ENCODE peak calls at places on chromosomes 12 and 14, in eight cellular contexts. I is D721Med; Q is CD4-positive, alpha-beta T cell; D is astrocyte of the spinal cord; H is NCI-H1694; Z is lung microvascular endothelial cell; O is GM20000; K is progenitor cell of endocrine pancreas. E is an unnamed sample.

GRCh38 chr14:71119832-71120231 is 212.6 kb downstream of the PCNX1 start:
- DNase-seq in I (no peak), Q (no peak), D (no peak), H (no peak), Z (no peak), O (no peak), K (no peak), E (no peak)

GRCh38 chr12:113040722-113041168 is 15.8 kb upstream of the DTX1 start:
- DNase-seq in I (no peak), Q (no peak), D (peak; percentile 66), H (no peak), Z (peak; percentile 72), O (no peak), K (no peak), E (peak; percentile 79)

GRCh38 chr12:99746538-99746937 is 99.0 kb downstream of the GARIN6 start:
- DNase-seq in I (no peak), Q (no peak), D (no peak), H (no peak), Z (no peak), O (no peak), K (no peak), E (no peak)

GRCh38 chr12:6871052-6871957 is 1.8 kb downstream of the SPSB2 start:
- DNase-seq in I (no peak), Q (no peak), D (peak; percentile 5), H (no peak), Z (no peak), O (peak; percentile 57), K (no peak), E (peak; percentile 51)

GRCh38 chr12:22060261-22060660 is 14.2 kb downstream of the CMAS start:
- DNase-seq in I (no peak), Q (no peak), D (no peak), H (no peak), Z (no peak), O (no peak), K (no peak), E (no peak)

GRCh38 chr14:64053694-64054669 is 201.2 kb downstream of the SYNE2 start:
- DNase-seq in I (no peak), Q (no peak), D (peak; percentile 22), H (no peak), Z (no peak), O (no peak), K (no peak), E (no peak)

GRCh38 chr14:75301666-75302325 is 23.2 kb downstream of the FOS start:
- DNase-seq in I (no peak), Q (no peak), D (no peak), H (no peak), Z (no peak), O (peak; percentile 20), K (no peak), E (no peak)

GRCh38 chr12:130514149-130514551 is 176.5 kb downstream of the PIWIL1 start:
- DNase-seq in I (no peak), Q (no peak), D (no peak), H (no peak), Z (no peak), O (no peak), K (no peak), E (no peak)

GRCh38 chr12:46608431-46609280 is 217.1 kb downstream of the SLC38A4 start:
- DNase-seq in I (no peak), Q (no peak), D (peak; percentile 71), H (no peak), Z (peak; percentile 3), O (no peak), K (no peak), E (peak; percentile 74)

GRCh38 chr14:59787045-59787674 is 83.4 kb downstream of the RTN1 start:
- DNase-seq in I (no peak), Q (no peak), D (peak; percentile 8), H (no peak), Z (no peak), O (no peak), K (no peak), E (no peak)

GRCh38 chr12:102634216-102634615 is 153.9 kb upstream of the IGF1 start:
- DNase-seq in I (no peak), Q (no peak), D (no peak), H (no peak), Z (no peak), O (no peak), K (no peak), E (peak; percentile 72)

GRCh38 chr12:95411466-95411865 is 62.5 kb upstream of the METAP2 start:
- DNase-seq in I (no peak), Q (no peak), D (no peak), H (no peak), Z (no peak), O (no peak), K (no peak), E (no peak)

GRCh38 chr14:61678966-61679365 is 16.3 kb upstream of the HIF1A start:
- DNase-seq in I (no peak), Q (no peak), D (peak; percentile 13), H (no peak), Z (no peak), O (no peak), K (no peak), E (peak; percentile 12)

GRCh38 chr14:73457050-73457934 is 1.1 kb downstream of the NUMB start:
- DNase-seq in I (no peak), Q (no peak), D (peak; percentile 28), H (no peak), Z (peak; percentile 10), O (no peak), K (no peak), E (peak; percentile 40)

GRCh38 chr14:68172664-68173063 is 353.1 kb downstream of the RAD51B start:
- DNase-seq in I (no peak), Q (no peak), D (no peak), H (no peak), Z (no peak), O (peak; percentile 24), K (no peak), E (no peak)

GRCh38 chr12:127903146-127903545 is 363.8 kb upstream of the TMEM132C start:
- DNase-seq in I (no peak), Q (no peak), D (peak; percentile 62), H (no peak), Z (no peak), O (no peak), K (no peak), E (peak; percentile 14)

GRCh38 chr12:122282066-122282465 is 15.8 kb upstream of the VPS33A start:
- DNase-seq in I (no peak), Q (no peak), D (peak; percentile 75), H (no peak), Z (peak; percentile 3), O (no peak), K (no peak), E (peak; percentile 72)

GRCh38 chr12:46518729-46519128 is 146.2 kb upstream of the SLC38A2 start:
- DNase-seq in I (no peak), Q (no peak), D (no peak), H (no peak), Z (no peak), O (no peak), K (no peak), E (no peak)

GRCh38 chr12:28709996-28710685 is 438.9 kb upstream of the FAR2 start:
- DNase-seq in I (no peak), Q (no peak), D (peak; percentile 8), H (no peak), Z (no peak), O (no peak), K (no peak), E (no peak)

GRCh38 chr12:40010899-40011774 is 94.7 kb downstream of the SLC2A13 start:
- DNase-seq in I (no peak), Q (peak; percentile 33), D (peak; percentile 65), H (peak; percentile 55), Z (peak; percentile 78), O (peak; percentile 62), K (peak; percentile 35), E (peak; percentile 74)

GRCh38 chr12:52006726-52007157 is at the start of gene TAMALIN:
- DNase-seq in I (peak; percentile 90), Q (peak; percentile 79), D (peak; percentile 47), H (peak; percentile 24), Z (peak; percentile 89), O (peak; percentile 81), K (peak; percentile 48), E (peak; percentile 94)

GRCh38 chr12:96210376-96211055 is 16.3 kb downstream of the ELK3 start:
- DNase-seq in I (no peak), Q (peak; percentile 31), D (no peak), H (no peak), Z (peak; percentile 69), O (peak; percentile 35), K (no peak), E (no peak)

E was measured in AG20443.